ENCODE peak calls at places on chromosomes 1 and 21, in six cellular contexts. Y is Karpas-422; L is T-helper 9 cell; J is cardiac fibroblast; H is H4; I is CD8-positive, alpha-beta memory T cell. Z is an unnamed sample.

GRCh38 chr1:15525043-15525958 is 1.3 kb upstream of the CASP9 start:
- DNase-seq in Y (peak), L (no peak), J (no peak), H (peak), I (no peak), Z (no peak)

GRCh38 chr1:170993717-170994116 is 58.4 kb downstream of the MROH9 start:
- DNase-seq in Y (no peak), L (no peak), J (no peak), H (no peak), I (no peak), Z (no peak)

GRCh38 chr1:154799188-154799587 is 70.9 kb downstream of the KCNN3 start:
- DNase-seq in Y (no peak), L (no peak), J (no peak), H (no peak), I (no peak), Z (no peak)

GRCh38 chr21:45030637-45031218 is 43.7 kb upstream of the ADARB1 start:
- DNase-seq in Y (no peak), L (no peak), J (peak), H (no peak), I (no peak), Z (no peak)

GRCh38 chr21:41727784-41728763 is 38.8 kb downstream of the RIPK4 start:
- DNase-seq in Y (no peak), L (no peak), J (no peak), H (no peak), I (no peak), Z (no peak)

GRCh38 chr1:234986750-234987414 is 141.8 kb downstream of the TOMM20 start:
- DNase-seq in Y (no peak), L (no peak), J (peak), H (no peak), I (no peak), Z (no peak)

GRCh38 chr1:116556289-116557006 is 14.4 kb downstream of the CD58 start:
- DNase-seq in Y (no peak), L (peak), J (peak), H (peak), I (peak), Z (no peak)

GRCh38 chr1:42173961-42174715 is 9.6 kb upstream of the GUCA2A start:
- DNase-seq in Y (no peak), L (no peak), J (peak), H (no peak), I (no peak), Z (no peak)

GRCh38 chr1:38018864-38019343 is 6.4 kb downstream of the UTP11 start:
- DNase-seq in Y (peak), L (no peak), J (peak), H (no peak), I (no peak), Z (no peak)

GRCh38 chr1:226510453-226510852 is 38.1 kb upstream of the STUM start:
- DNase-seq in Y (no peak), L (no peak), J (peak), H (no peak), I (no peak), Z (no peak)

GRCh38 chr1:181391297-181391905 is 91.9 kb upstream of the CACNA1E start:
- DNase-seq in Y (no peak), L (no peak), J (no peak), H (no peak), I (no peak), Z (no peak)

GRCh38 chr1:31580891-31581603 is 4.7 kb downstream of the TINAGL1 start:
- DNase-seq in Y (no peak), L (no peak), J (no peak), H (no peak), I (no peak), Z (no peak)

GRCh38 chr1:94105957-94106529 is 14.9 kb downstream of the ABCA4 start:
- DNase-seq in Y (no peak), L (no peak), J (no peak), H (peak), I (no peak), Z (no peak)

GRCh38 chr1:84892657-84893618 is at the start of gene LPAR3:
- DNase-seq in Y (no peak), L (no peak), J (peak), H (no peak), I (peak), Z (peak)

GRCh38 chr1:28301368-28302174 is 27.3 kb upstream of the MED18 start:
- DNase-seq in Y (no peak), L (no peak), J (no peak), H (no peak), I (no peak), Z (no peak)

GRCh38 chr1:26287033-26287711 is 7.3 kb downstream of the SH3BGRL3 start:
- DNase-seq in Y (peak), L (peak), J (peak), H (no peak), I (peak), Z (peak)

GRCh38 chr21:17045214-17045835 is 467.5 kb upstream of the CXADR start:
- DNase-seq in Y (peak), L (no peak), J (peak), H (peak), I (no peak), Z (no peak)

GRCh38 chr1:31241321-31241720 is 1.6 kb upstream of the NKAIN1 start:
- DNase-seq in Y (peak), L (no peak), J (no peak), H (no peak), I (no peak), Z (no peak)

GRCh38 chr1:95957748-95958147 is 723.7 kb downstream of the RWDD3 start:
- DNase-seq in Y (no peak), L (no peak), J (no peak), H (no peak), I (no peak), Z (no peak)

GRCh38 chr1:15919316-15919715 is 56.6 kb downstream of the ZBTB17 start:
- DNase-seq in Y (no peak), L (no peak), J (peak), H (peak), I (peak), Z (no peak)

GRCh38 chr1:10803971-10804820 is 7.8 kb upstream of the CASZ1 start:
- DNase-seq in Y (peak), L (no peak), J (no peak), H (no peak), I (no peak), Z (no peak)

GRCh38 chr1:71080178-71080781 is 555 bp downstream of the ZRANB2 start:
- DNase-seq in Y (peak), L (no peak), J (peak), H (peak), I (no peak), Z (no peak)

GRCh38 chr1:29032839-29033238 is 90.9 kb downstream of the TMEM200B start:
- DNase-seq in Y (no peak), L (no peak), J (no peak), H (no peak), I (no peak), Z (no peak)

GRCh38 chr1:34928066-34928864 is 1.2 kb downstream of the DLGAP3 start:
- DNase-seq in Y (no peak), L (no peak), J (no peak), H (no peak), I (no peak), Z (no peak)

GRCh38 chr1:111755321-111756123 is at the start of gene DDX20:
- DNase-seq in Y (peak), L (peak), J (peak), H (peak), I (peak), Z (peak)